ENCODE peak calls at places on chromosomes 1 and 21, in seven cellular contexts. A is NCI-H774, K is amygdala, H is cardiac muscle cell, I is GM12892, Z is iris pigment epithelial cell, J is COR-L47. U is an unnamed sample.

GRCh38 chr1:25926731-25927496 is 20.7 kb upstream of the STMN1 start:
- DNase-seq in K (peak), H (no peak), J (peak), I (no peak), Z (no peak), A (no peak), U (no peak)

GRCh38 chr1:245337829-245338484 is 183.2 kb downstream of the KIF26B start:
- DNase-seq in J (no peak), A (no peak), K (no peak), H (peak), I (no peak), Z (no peak), U (no peak)

GRCh38 chr21:45427331-45428271 is 22.6 kb downstream of the COL18A1 start:
- DNase-seq in H (no peak), J (no peak), I (no peak), Z (peak), A (no peak), K (no peak), U (peak)

GRCh38 chr1:53390261-53390660 is 62.4 kb upstream of the LRP8 start:
- DNase-seq in A (no peak), I (no peak), K (no peak), Z (no peak), H (no peak), J (no peak), U (no peak)

GRCh38 chr1:160911441-160911840 is 26.5 kb upstream of the ITLN1 start:
- DNase-seq in A (no peak), K (no peak), H (peak), I (no peak), Z (peak), J (no peak), U (no peak)

GRCh38 chr21:38987551-38988210 is 182.0 kb downstream of the ETS2 start:
- DNase-seq in K (no peak), Z (no peak), H (no peak), I (no peak), A (no peak), J (no peak), U (no peak)

GRCh38 chr21:45277101-45278045 is 10.3 kb downstream of the POFUT2 start:
- DNase-seq in K (no peak), Z (no peak), A (no peak), I (no peak), H (no peak), J (no peak), U (no peak)

GRCh38 chr1:247407180-247407616 is 8.8 kb upstream of the NLRP3 start:
- DNase-seq in K (no peak), I (peak), H (no peak), Z (no peak), A (no peak), J (no peak), U (no peak)

GRCh38 chr21:29232601-29233541 is 65.9 kb upstream of the BACH1 start:
- DNase-seq in I (no peak), K (no peak), H (no peak), Z (peak), A (no peak), J (no peak), U (no peak)

GRCh38 chr1:231162300-231162969 is 577 bp downstream of the TRIM67 start:
- DNase-seq in K (peak), J (no peak), I (peak), H (peak), Z (peak), A (peak), U (no peak)

GRCh38 chr1:182698977-182699672 is 14.7 kb upstream of the RGS8 start:
- DNase-seq in I (no peak), J (no peak), A (no peak), K (no peak), Z (no peak), H (no peak), U (no peak)

GRCh38 chr1:164466429-164466828 is 92.6 kb upstream of the PBX1 start:
- DNase-seq in A (no peak), Z (no peak), H (no peak), K (no peak), I (no peak), J (no peak), U (no peak)

GRCh38 chr1:23601968-23602876 is 42.9 kb upstream of the ID3 start:
- DNase-seq in I (no peak), K (no peak), Z (no peak), H (no peak), A (no peak), J (no peak), U (no peak)

GRCh38 chr1:196143602-196144342 is 464.5 kb downstream of the KCNT2 start:
- DNase-seq in H (no peak), Z (no peak), I (no peak), K (no peak), J (no peak), A (no peak), U (no peak)

GRCh38 chr1:158998781-158999161 is 10.9 kb upstream of the IFI16 start:
- DNase-seq in A (peak), K (no peak), Z (peak), J (peak), I (peak), H (peak), U (no peak)

GRCh38 chr1:95408506-95409136 is 174.6 kb downstream of the RWDD3 start:
- DNase-seq in J (no peak), K (no peak), Z (no peak), A (no peak), I (no peak), H (no peak), U (no peak)

GRCh38 chr1:65178235-65178634 is 30.2 kb downstream of the AK4 start:
- DNase-seq in A (peak), J (no peak), K (no peak), H (no peak), I (no peak), Z (no peak), U (no peak)

GRCh38 chr1:208432346-208432745 is 188.2 kb upstream of the PLXNA2 start:
- DNase-seq in K (no peak), H (no peak), A (no peak), I (no peak), Z (no peak), J (no peak), U (no peak)

GRCh38 chr1:38919075-38919474 is 22.6 kb downstream of the RHBDL2 start:
- DNase-seq in H (peak), K (peak), Z (no peak), J (no peak), I (no peak), A (no peak), U (no peak)

GRCh38 chr1:71565267-71565666 is 484.4 kb upstream of the ZRANB2 start:
- DNase-seq in Z (peak), J (no peak), I (no peak), A (no peak), K (no peak), H (no peak), U (no peak)

GRCh38 chr1:36576118-36576517 is 93.4 kb upstream of the CSF3R start:
- DNase-seq in Z (peak), K (peak), I (peak), H (peak), J (peak), A (peak), U (peak)

GRCh38 chr1:52592637-52593323 is 9.4 kb upstream of the GPX7 start:
- DNase-seq in H (no peak), J (no peak), A (no peak), I (no peak), Z (no peak), K (no peak), U (no peak)

GRCh38 chr1:1290238-1290731 is 10.0 kb downstream of the SCNN1D start:
- DNase-seq in K (no peak), I (peak), H (peak), Z (peak), A (peak), J (peak), U (peak)

GRCh38 chr1:162530318-162530984 is 31.1 kb upstream of the UAP1 start:
- DNase-seq in I (peak), A (no peak), J (no peak), K (no peak), Z (no peak), H (no peak), U (no peak)

GRCh38 chr21:35764077-35764476 is 296.2 kb downstream of the SETD4 start:
- DNase-seq in A (no peak), J (no peak), K (no peak), H (no peak), I (no peak), Z (no peak), U (no peak)

GRCh38 chr1:98468111-98468717 is 193.3 kb upstream of the SNX7 start:
- DNase-seq in H (peak), I (no peak), K (no peak), J (peak), Z (peak), A (peak), U (peak)

GRCh38 chr1:226656201-226656600 is 82.9 kb downstream of the ITPKB start:
- DNase-seq in Z (no peak), K (no peak), A (peak), H (peak), J (peak), I (no peak), U (no peak)

GRCh38 chr1:212975607-212975918 is 25.2 kb downstream of the VASH2 start:
- DNase-seq in H (no peak), J (no peak), I (no peak), K (no peak), Z (no peak), A (no peak), U (no peak)

GRCh38 chr1:156152628-156153027 is 757 bp upstream of the SEMA4A start:
- DNase-seq in J (no peak), I (no peak), K (no peak), A (no peak), H (no peak), Z (no peak), U (no peak)

GRCh38 chr1:119652587-119652986 is 4.5 kb upstream of the ZNF697 start:
- DNase-seq in I (no peak), H (no peak), Z (no peak), K (no peak), A (no peak), J (no peak), U (no peak)

GRCh38 chr1:159188375-159188788 is 16.3 kb upstream of the ACKR1 start:
- DNase-seq in K (no peak), H (peak), A (peak), J (no peak), I (no peak), Z (peak), U (no peak)

GRCh38 chr1:2148691-2149090 is 45.9 kb downstream of the FAAP20 start:
- DNase-seq in Z (no peak), I (no peak), A (no peak), H (no peak), J (no peak), K (no peak), U (no peak)

GRCh38 chr21:42655797-42656770 is 2.7 kb downstream of the PDE9A start:
- DNase-seq in K (no peak), I (no peak), H (no peak), A (no peak), Z (no peak), J (peak), U (no peak)

GRCh38 chr1:56072310-56072709 is 507.1 kb downstream of the PLPP3 start:
- DNase-seq in H (no peak), K (no peak), Z (no peak), I (no peak), J (no peak), A (no peak), U (no peak)

GRCh38 chr1:202237052-202237451 is 43.5 kb downstream of the LGR6 start:
- DNase-seq in K (no peak), A (no peak), I (peak), H (peak), J (peak), Z (peak), U (peak)

GRCh38 chr1:26961826-26962225 is 1.6 kb upstream of the KDF1 start:
- DNase-seq in K (no peak), H (no peak), J (no peak), A (no peak), Z (peak), I (no peak), U (peak)

GRCh38 chr1:212721388-212722247 is 22.0 kb upstream of the BATF3 start:
- DNase-seq in H (no peak), Z (peak), A (no peak), K (no peak), I (no peak), J (no peak), U (no peak)